ENCODE peak calls at places on chromosome 11, in ten cellular contexts. Q, T, E, Z, O, H, R, G, Y and A are unnamed samples.

GRCh38 chr11:95072948-95073347 is 6.2 kb downstream of the SRSF8 start:
- DNase-seq in Q (no peak), T (no peak), E (no peak), Z (no peak), O (no peak), H (no peak), R (no peak), G (no peak), Y (no peak), A (peak)

GRCh38 chr11:43556269-43556668 is 124.3 kb upstream of the HSD17B12 start:
- DNase-seq in Q (no peak), T (no peak), E (no peak), Z (no peak), O (no peak), H (no peak), R (no peak), G (no peak), Y (no peak), A (no peak)

GRCh38 chr11:126311464-126312291 is 7.8 kb downstream of the DCPS start:
- DNase-seq in Q (no peak), T (no peak), E (no peak), Z (no peak), O (no peak), H (no peak), R (no peak), G (no peak), Y (no peak), A (no peak)

GRCh38 chr11:129769059-129769458 is 46.6 kb upstream of the TMEM45B start:
- DNase-seq in Q (no peak), T (no peak), E (no peak), Z (no peak), O (no peak), H (no peak), R (no peak), G (no peak), Y (no peak), A (no peak)

GRCh38 chr11:102377891-102378290 is 30.9 kb downstream of the BIRC2 start:
- DNase-seq in Q (no peak), T (no peak), E (no peak), Z (no peak), O (no peak), H (no peak), R (no peak), G (no peak), Y (no peak), A (no peak)

GRCh38 chr11:96323643-96323985 is 19.4 kb downstream of the MAML2 start:
- DNase-seq in Q (no peak), T (no peak), E (no peak), Z (no peak), O (no peak), H (no peak), R (no peak), G (no peak), Y (no peak), A (no peak)

GRCh38 chr11:119800619-119801018 is 71.6 kb upstream of the NECTIN1 start:
- DNase-seq in Q (no peak), T (no peak), E (no peak), Z (no peak), O (no peak), H (no peak), R (no peak), G (no peak), Y (no peak), A (no peak)

GRCh38 chr11:83219095-83219494 is 25.6 kb downstream of the ANKRD42 start:
- DNase-seq in Q (no peak), T (no peak), E (no peak), Z (no peak), O (no peak), H (peak), R (no peak), G (no peak), Y (no peak), A (peak)

GRCh38 chr11:72673943-72674828 is at the start of gene PDE2A:
- DNase-seq in Q (no peak), T (no peak), E (no peak), Z (no peak), O (no peak), H (no peak), R (no peak), G (no peak), Y (no peak), A (no peak)

GRCh38 chr11:133318221-133318620 is 214.1 kb downstream of the OPCML start:
- DNase-seq in Q (no peak), T (no peak), E (no peak), Z (no peak), O (no peak), H (no peak), R (no peak), G (no peak), Y (no peak), A (no peak)